ENCODE peak calls at places on chromosomes 7 and 10, in six cellular contexts. O is CD4-positive, CD25-positive, alpha-beta regulatory T cell; Z is left lung; Q is left ventricle myocardium inferior; S is tibial nerve; D is ovary. U is an unnamed sample. For H3K27me3 and H3K4me1, the result is how much of the 10 kb centered on the place peaks cover.

GRCh38 chr7:22356010-22356854 is 722 bp downstream of the RAPGEF5 start:
- DNase-seq in Q (no peak), S (no peak), D (no peak), Z (no peak), O (no peak), U (peak)

GRCh38 chr7:111827863-111828504 is 265.7 kb upstream of the IMMP2L start:
- DNase-seq in D (no peak), S (no peak), Q (no peak), Z (peak), O (no peak), U (no peak)

GRCh38 chr10:120087109-120087508 is 194.6 kb downstream of the SEC23IP start:
- DNase-seq in Z (no peak), Q (no peak), O (no peak), D (no peak), S (no peak), U (no peak)

GRCh38 chr10:31030800-31031199 is 865 bp downstream of the ZNF438 start:
- DNase-seq in S (no peak), D (no peak), Z (no peak), Q (no peak), O (no peak), U (no peak)

GRCh38 chr10:26804418-26805393 is 56.1 kb downstream of the ABI1 start:
- DNase-seq in Q (no peak), S (no peak), O (no peak), Z (no peak), D (no peak), U (no peak)

GRCh38 chr7:141251180-141251579 is 177.3 kb downstream of the TMEM178B start:
- DNase-seq in Q (no peak), O (no peak), D (no peak), S (no peak), Z (no peak), U (no peak)

GRCh38 chr10:78944658-78945333 is 124.0 kb upstream of the ZMIZ1 start:
- DNase-seq in Q (peak), S (peak), D (peak), O (no peak), Z (peak), U (no peak)

GRCh38 chr7:10974717-10975032 is 1.0 kb downstream of the PHF14 start:
- DNase-seq in O (no peak), S (no peak), D (no peak), Q (no peak), Z (no peak), U (no peak)

GRCh38 chr7:549103-549890 is 29.7 kb upstream of the PDGFA start:
- DNase-seq in S (no peak), Q (no peak), D (no peak), O (no peak), Z (no peak), U (no peak)

GRCh38 chr10:118541718-118542117 is 53.7 kb downstream of the PRLHR start:
- DNase-seq in O (no peak), Z (no peak), S (no peak), D (no peak), Q (no peak), U (no peak)

GRCh38 chr7:151999337-152000090 is 26.0 kb upstream of the GALNT11 start:
- DNase-seq in O (no peak), D (no peak), Q (no peak), S (no peak), Z (no peak), U (no peak)

GRCh38 chr10:15743443-15743842 is 23.7 kb upstream of the ITGA8 start:
- DNase-seq in Z (no peak), Q (no peak), O (no peak), D (no peak), S (no peak), U (no peak)

GRCh38 chr7:5452937-5453540 is 29.4 kb upstream of the TNRC18 start:
- DNase-seq in O (no peak), Z (no peak), Q (no peak), D (peak), S (peak), U (no peak)

GRCh38 chr10:92688927-92689662 is 660 bp upstream of the HHEX start:
- DNase-seq in Q (no peak), S (no peak), Z (peak), D (no peak), O (peak), U (no peak)
- H3K27me3 ChIP-seq in Q (half or more), S (under half), Z (under half), D (under half), O (half or more), U (under half)

DNA sequence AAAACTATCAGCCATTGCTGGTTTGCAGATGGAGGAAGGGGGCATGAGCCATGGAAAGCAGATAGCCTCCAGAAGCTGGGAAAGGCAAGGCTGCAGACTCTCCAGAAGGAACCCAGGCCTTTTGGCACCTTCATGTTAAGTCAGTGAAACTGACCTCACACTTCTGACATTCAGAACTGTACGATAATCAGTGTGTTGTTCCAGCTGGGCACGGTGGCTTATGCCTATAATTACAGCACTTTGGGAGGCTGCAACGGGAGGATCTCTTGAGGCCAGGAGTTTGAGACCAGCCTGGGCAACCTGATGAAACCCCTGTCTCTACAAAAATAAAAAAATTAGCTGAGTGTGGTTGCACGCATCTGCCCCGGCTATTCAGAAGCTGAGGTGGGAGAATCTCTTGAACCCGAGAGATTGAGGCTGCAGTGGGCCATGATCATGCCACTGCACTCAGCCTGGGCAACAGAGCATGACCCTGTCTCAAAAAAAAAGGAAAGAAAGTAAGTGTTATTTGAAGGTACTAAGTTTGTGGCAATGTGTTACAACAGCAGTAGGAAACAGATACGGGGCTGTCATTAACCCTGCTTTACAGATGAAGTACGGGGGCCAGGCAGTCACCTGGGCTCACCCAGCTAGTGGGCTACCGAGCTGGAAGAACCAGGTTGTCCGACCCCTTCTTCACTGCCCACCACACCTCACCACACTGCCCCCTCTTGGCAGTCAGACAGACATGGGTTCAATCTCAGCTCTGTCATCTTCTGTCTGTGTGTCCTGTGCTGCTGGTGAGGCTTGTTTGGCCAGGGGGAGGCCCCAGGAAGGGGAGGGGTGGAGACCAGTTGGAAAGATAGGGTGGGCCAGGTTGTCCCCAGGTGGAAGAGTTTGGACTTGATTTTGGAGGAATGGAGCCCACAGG is 18.3 kb downstream of the CHST3 start:
- DNase-seq in O (no peak), Z (no peak), S (no peak), D (no peak), Q (no peak), U (no peak)
- H3K4me1 ChIP-seq in O (under half), Z (under half), S (half or more), D (half or more), Q (half or more), U (under half)

DNA sequence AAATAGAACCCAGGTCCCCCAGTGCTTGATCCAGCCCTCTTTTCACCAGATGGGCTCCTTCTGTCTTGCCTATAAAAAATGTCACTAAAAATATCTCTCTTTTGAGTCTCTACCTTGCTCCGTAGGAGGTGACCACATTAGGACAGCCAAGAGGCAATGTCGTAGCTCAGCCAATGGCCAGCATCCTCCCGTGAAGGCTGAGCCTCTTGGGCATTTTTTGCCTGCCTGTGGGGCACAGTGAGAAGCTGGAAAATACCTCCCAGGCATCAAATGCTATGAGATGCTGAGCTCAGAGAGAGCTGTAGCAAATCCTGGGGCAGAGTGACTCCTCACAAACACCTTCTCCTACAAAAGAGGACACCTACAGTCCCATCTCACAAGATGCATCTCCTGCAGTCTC is 423.8 kb downstream of the PLXNA4 start:
- DNase-seq in S (no peak), D (no peak), Z (no peak), O (no peak), Q (no peak), U (no peak)
- H3K27me3 ChIP-seq in S (under half), D (under half), Z (under half), O (under half), Q (under half), U (under half)

GRCh38 chr10:97024181-97025073 is 161.3 kb downstream of the SLIT1 start:
- DNase-seq in S (no peak), Z (no peak), O (no peak), Q (no peak), D (peak), U (peak)

GRCh38 chr10:97025613-97026242 is 160.0 kb downstream of the SLIT1 start:
- DNase-seq in Q (no peak), S (peak), Z (no peak), O (peak), D (peak), U (peak)

GRCh38 chr10:97020452-97021400 is 165.0 kb downstream of the SLIT1 start:
- DNase-seq in O (no peak), S (no peak), D (peak), Z (no peak), Q (peak), U (peak)

GRCh38 chr10:97023401-97024180 is 162.2 kb downstream of the SLIT1 start:
- DNase-seq in S (no peak), O (no peak), Q (no peak), D (no peak), Z (no peak), U (no peak)

DNA sequence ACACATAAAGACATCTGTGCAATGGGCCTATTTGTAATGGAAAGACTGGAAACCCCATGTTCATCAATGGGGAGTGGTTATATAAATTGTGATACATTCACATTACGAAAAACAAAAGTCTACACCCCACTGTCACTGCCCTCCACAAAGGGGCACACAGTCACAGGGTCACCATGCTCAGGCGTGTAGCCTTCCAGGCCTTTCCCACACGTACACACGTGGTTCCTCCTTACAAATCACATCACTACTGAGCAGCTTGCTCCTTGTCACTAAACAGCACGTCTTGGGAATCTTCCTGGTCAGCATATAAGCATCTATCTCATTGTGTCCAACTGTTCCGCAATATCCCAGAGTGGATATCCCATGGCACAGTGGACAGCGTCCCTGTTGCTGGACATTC is 163.1 kb downstream of the SLIT1 start:
- DNase-seq in Z (no peak), Q (no peak), D (no peak), S (no peak), O (no peak), U (no peak)
- H3K4me1 ChIP-seq in Z (under half), Q (under half), D (under half), S (under half), O (under half), U (under half)

GRCh38 chr7:31052841-31053601 is 913 bp downstream of the ADCYAP1R1 start:
- DNase-seq in S (no peak), D (no peak), Q (no peak), O (no peak), Z (no peak), U (no peak)
- H3K27me3 ChIP-seq in S (under half), D (under half), Q (half or more), O (under half), Z (under half), U (under half)

GRCh38 chr10:72093450-72093849 is 5.1 kb upstream of the SPOCK2 start:
- DNase-seq in S (no peak), D (no peak), Z (no peak), Q (no peak), O (no peak), U (no peak)

GRCh38 chr10:72090326-72090725 is 2.0 kb upstream of the SPOCK2 start:
- DNase-seq in Z (no peak), O (no peak), Q (no peak), S (no peak), D (no peak), U (no peak)

GRCh38 chr10:72092987-72093386 is 4.6 kb upstream of the SPOCK2 start:
- DNase-seq in Z (no peak), S (no peak), D (no peak), O (no peak), Q (no peak), U (no peak)

GRCh38 chr10:72094574-72094973 is 6.2 kb upstream of the SPOCK2 start:
- DNase-seq in Z (no peak), O (no peak), D (no peak), S (no peak), Q (no peak), U (no peak)

DNA sequence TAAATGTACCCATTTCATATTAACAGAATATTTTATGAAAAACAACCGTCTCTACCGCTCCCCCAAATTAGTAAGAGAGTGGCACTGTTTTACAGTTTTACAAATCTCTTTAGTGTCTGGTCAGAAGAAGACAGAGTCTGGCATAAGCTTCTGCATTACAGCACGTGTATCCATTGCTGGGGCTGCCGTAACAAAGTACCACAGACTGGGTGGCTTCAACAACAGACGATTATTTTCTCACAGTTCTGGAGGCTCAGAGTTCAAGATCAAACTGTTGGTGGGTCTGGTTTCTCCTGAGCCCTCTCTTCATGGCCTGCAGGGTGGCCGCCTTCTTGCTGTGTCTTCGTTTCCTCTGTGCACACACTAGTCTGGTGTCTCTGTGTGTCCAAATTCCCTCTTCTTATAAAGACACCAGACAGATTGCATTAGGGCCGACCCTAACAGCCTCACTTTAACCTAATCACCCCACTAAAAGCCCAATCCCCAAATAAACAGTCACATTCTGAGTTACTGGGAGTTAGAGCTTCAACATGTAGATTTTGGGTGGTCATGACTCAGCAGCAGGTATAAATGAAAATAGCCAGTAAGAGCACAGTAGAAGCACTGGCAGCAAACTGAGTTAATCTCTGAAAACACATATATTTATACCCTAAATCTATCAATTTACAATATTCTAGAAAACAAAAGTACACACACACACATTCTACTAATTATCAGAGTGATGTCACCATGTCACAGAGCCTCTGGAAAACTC is 4.0 kb upstream of the SPOCK2 start:
- DNase-seq in O (no peak), D (no peak), S (no peak), Z (no peak), Q (no peak), U (no peak)
- H3K4me1 ChIP-seq in O (under half), D (under half), S (under half), Z (under half), Q (under half), U (under half)

DNA sequence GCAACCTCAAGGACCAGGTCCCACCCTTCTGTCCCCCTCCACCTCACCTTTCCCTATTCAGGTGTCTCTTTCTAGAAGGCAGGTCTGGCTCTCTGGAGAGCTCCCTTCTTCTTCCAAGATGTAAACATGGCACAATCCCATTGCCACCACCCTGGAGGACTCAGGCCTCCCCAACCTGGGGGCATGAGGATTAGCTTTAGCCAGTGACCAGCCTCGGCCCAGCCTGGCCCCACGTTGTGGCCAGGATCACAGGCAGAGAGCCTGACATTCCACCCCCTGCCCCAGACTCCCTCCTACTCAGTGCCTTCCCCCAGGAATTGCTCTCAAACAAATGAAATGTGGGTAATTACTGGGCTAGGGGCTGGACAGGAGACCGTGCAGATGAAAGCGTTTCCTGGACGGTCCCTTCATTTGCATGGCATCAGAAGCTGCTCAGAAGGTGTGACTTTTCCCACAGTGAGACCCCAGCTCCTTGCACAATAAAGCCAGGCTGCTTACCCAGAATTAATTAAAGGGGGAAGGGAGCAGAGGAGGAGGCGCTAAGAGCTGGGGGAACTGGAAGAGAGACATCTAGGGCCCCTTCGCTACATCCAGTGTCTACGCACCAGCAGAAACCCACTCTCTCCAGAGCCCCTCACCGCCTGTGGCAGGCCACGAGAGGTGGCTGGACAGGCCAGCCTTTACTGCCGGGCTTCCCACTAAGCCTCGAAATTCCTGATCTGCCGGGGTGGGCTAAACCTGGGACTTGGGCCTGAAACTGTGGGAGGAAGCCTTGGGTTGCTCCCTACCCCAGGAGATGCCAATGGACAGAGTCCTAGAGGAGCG is 7.7 kb downstream of the FGF8 start:
- DNase-seq in Q (no peak), O (no peak), D (no peak), Z (no peak), S (no peak), U (no peak)
- H3K27me3 ChIP-seq in Q (half or more), O (under half), D (under half), Z (under half), S (under half), U (under half)